ENCODE peak calls at places on chromosome 13, in six cellular contexts. J, A, P, D, I and Q are unnamed samples.

GRCh38 chr13:75226755-75227435 is 255.1 kb downstream of the TBC1D4 start:
- DNase-seq in J (no peak), A (no peak), P (no peak), D (no peak), I (no peak), Q (no peak)

GRCh38 chr13:41075034-41075433 is 13.7 kb downstream of the WBP4 start:
- DNase-seq in J (peak), A (no peak), P (no peak), D (no peak), I (no peak), Q (no peak)

GRCh38 chr13:96636310-96636709 is 358.0 kb downstream of the OXGR1 start:
- DNase-seq in J (no peak), A (no peak), P (no peak), D (no peak), I (no peak), Q (no peak)

GRCh38 chr13:30120133-30120822 is 187.1 kb downstream of the KATNAL1 start:
- DNase-seq in J (no peak), A (no peak), P (no peak), D (no peak), I (no peak), Q (no peak)

GRCh38 chr13:30026093-30026492 is 175.7 kb upstream of the UBL3 start:
- DNase-seq in J (no peak), A (no peak), P (no peak), D (no peak), I (no peak), Q (no peak)

GRCh38 chr13:71525004-71525403 is 342.0 kb downstream of the DACH1 start:
- DNase-seq in J (no peak), A (no peak), P (no peak), D (no peak), I (no peak), Q (no peak)

GRCh38 chr13:70080030-70080429 is 27.6 kb upstream of the ATXN8OS start:
- DNase-seq in J (no peak), A (no peak), P (no peak), D (no peak), I (no peak), Q (no peak)

GRCh38 chr13:48412881-48413351 is at the start of gene LPAR6:
- DNase-seq in J (no peak), A (no peak), P (no peak), D (no peak), I (peak), Q (no peak)

GRCh38 chr13:71962126-71962525 is 95.1 kb upstream of the DACH1 start:
- DNase-seq in J (no peak), A (no peak), P (no peak), D (no peak), I (no peak), Q (no peak)

GRCh38 chr13:112605531-112605990 is 17.6 kb upstream of the TUBGCP3 start:
- DNase-seq in J (no peak), A (no peak), P (no peak), D (no peak), I (no peak), Q (no peak)

GRCh38 chr13:98576215-98576945 is 527 bp downstream of the STK24 start:
- DNase-seq in J (peak), A (no peak), P (no peak), D (peak), I (no peak), Q (no peak)
- TF ChIP-seq POLR2A in J (no peak), A (peak), P (no peak), D (no peak), I (no peak), Q (no peak)

GRCh38 chr13:111249637-111250360 is 70.6 kb upstream of the TEX29 start:
- DNase-seq in J (no peak), A (no peak), P (no peak), D (no peak), I (no peak), Q (no peak)
- TF ChIP-seq TAF1 in J (no peak), A (no peak), P (no peak), D (no peak), I (no peak), Q (no peak)

GRCh38 chr13:59337070-59337469 is 826.7 kb downstream of the DIAPH3 start:
- DNase-seq in J (no peak), A (no peak), P (no peak), D (no peak), I (no peak), Q (no peak)

GRCh38 chr13:59332966-59333365 is 830.8 kb downstream of the DIAPH3 start:
- DNase-seq in J (no peak), A (no peak), P (no peak), D (no peak), I (no peak), Q (no peak)
- TF ChIP-seq POLR2AphosphoS5 in J (no peak), A (no peak), P (no peak), D (no peak), I (no peak), Q (no peak)

DNA sequence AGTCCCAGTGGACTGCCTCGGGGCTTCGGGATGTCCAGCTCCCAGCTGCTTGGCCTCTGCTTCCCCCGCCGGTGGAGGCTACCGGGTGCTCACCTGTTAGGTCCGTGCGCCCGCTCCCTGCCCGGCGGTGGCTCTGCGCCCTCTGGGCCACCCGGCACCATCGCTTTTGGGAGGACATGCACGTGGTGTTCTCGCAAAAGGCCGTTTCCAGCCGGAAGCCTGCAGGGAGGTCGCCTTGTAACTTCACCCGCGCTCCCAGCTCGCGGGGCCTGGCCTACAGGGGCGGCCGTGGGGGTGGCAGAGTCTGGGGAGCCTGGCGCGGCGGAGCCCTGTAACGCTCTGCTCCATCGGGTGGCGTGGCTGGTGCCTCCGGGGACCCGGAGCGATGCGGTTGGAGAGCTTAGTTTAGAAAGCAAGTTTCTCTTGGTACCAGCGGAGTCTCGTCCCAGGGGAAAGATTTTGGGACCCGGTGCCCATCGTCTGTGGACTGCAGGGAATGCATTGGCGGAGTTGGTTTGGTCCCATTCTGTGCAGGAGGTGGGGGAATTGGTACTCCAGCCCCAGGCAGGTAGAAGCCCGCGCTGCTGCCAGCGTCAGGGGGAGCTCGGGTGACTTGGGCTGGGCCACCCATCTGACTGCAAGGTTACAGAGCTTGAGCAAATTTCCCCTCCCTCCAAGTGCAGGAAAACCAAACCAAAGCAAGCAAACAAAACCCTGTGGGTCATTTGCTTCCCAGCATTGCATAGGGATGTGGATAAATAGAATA is 673 bp downstream of the SPATA13 start:
- DNase-seq in J (no peak), A (no peak), P (peak), D (peak), I (peak), Q (peak)
- TF ChIP-seq POLR2A in J (no peak), A (no peak), P (no peak), D (no peak), I (no peak), Q (no peak)

DNA sequence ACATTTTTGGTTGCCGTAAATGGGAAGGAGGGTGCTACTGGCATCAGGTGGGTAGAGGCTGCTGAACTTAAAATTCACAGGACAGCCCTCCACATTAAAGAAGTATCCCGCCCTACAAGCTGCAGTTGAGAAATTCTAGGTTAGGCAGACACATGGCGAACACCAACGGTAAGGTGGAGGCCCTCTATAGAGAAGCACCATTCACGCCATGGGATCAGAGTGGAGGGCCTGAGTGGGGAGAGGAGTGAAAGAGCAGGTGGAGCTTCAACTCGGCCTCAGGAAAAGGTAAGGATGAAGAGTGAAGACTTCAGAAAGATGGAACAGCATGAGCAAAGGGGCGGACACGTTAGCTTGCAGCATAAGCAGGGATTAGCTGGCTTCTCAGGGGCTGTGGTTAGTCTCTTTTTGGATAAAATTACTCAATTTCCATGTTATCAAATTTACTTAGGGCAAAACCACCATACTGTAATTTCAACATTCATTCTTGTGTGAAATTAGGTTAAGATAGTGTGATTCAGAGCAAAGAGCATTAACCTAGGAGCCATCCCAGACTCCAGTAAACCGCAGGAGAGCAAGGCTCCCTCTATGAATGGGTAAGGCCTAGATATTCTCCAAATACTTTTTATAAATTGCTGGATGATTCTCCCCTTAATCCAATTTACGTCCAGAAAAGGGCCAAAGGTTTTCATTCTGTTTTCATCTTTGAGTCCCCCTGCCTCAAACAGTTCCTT is 1.2 kb downstream of the EEF1AKMT1 start:
- DNase-seq in J (peak), A (no peak), P (no peak), D (no peak), I (no peak), Q (no peak)
- TF ChIP-seq TAF1 in J (no peak), A (no peak), P (no peak), D (no peak), I (no peak), Q (no peak)

GRCh38 chr13:80239571-80240255 is 101.2 kb downstream of the SPRY2 start:
- DNase-seq in J (no peak), A (no peak), P (no peak), D (no peak), I (no peak), Q (no peak)
- TF ChIP-seq POLR2AphosphoS5 in J (no peak), A (no peak), P (no peak), D (no peak), I (no peak), Q (no peak)

DNA sequence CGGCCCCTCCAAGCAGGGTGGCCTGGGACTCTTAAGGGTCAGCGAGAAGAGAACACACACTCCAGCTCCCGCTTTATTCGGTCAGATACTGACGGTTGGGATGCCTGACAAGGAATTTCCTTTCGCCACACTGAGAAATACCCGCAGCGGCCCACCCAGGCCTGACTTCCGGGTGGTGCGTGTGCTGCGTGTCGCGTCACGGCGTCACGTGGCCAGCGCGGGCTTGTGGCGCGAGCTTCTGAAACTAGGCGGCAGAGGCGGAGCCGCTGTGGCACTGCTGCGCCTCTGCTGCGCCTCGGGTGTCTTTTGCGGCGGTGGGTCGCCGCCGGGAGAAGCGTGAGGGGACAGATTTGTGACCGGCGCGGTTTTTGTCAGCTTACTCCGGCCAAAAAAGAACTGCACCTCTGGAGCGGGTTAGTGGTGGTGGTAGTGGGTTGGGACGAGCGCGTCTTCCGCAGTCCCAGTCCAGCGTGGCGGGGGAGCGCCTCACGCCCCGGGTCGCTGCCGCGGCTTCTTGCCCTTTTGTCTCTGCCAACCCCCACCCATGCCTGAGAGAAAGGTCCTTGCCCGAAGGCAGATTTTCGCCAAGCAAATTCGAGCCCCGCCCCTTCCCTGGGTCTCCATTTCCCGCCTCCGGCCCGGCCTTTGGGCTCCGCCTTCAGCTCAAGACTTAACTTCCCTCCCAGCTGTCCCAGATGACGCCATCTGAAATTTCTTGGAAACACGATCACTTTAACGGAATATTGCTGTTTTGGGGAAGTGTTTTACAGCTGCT is at the start of the genes BRCA2 and ZAR1L:
- DNase-seq in J (peak), A (peak), P (peak), D (peak), I (peak), Q (peak)
- TF ChIP-seq POLR2A in J (peak), A (peak), P (peak), D (peak), I (peak), Q (peak)

DNA sequence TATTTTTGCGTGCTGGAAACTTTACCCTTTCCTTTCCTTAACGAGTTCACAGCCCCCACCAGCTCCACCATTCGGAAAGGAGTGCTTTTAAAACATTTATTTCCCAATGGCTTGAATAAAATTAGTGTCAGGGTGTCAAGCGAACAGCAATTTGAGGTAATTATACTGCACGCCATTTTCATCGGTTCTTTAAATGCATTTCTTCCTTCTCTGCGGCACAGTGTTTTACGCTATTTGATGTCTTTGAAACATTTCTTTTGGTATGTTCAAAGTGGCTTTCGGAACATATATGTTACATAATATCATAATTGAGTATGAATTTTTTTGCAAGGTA is 319 bp upstream of the SLITRK1 start:
- DNase-seq in J (no peak), A (no peak), P (no peak), D (no peak), I (no peak), Q (no peak)
- TF ChIP-seq TAF1 in J (no peak), A (no peak), P (no peak), D (no peak), I (no peak), Q (no peak)

GRCh38 chr13:64723735-64724134 is 2506.4 kb downstream of the PCDH9 start:
- DNase-seq in J (no peak), A (no peak), P (no peak), D (no peak), I (peak), Q (no peak)
- TF ChIP-seq POLR2AphosphoS5 in J (no peak), A (no peak), P (no peak), D (no peak), I (no peak), Q (no peak)

DNA sequence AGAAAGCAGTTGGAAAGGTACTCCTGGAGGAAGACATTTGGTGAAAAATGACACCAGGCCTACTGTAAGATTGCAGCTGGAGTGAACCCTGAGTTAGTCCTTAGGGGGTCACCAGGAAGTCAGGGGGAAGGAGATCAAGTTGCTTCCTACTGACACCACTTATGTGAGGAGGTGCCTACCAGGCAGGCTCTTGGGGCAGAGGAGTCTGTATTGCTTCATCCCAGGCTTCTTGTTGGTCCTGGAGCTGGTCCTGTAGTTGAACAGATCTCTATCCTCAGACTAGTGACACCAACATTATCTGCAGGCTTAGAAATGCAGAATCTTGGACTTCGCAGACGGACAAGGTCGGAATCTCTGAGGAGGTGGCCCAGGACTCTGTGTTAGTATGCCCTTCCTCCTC is 116.0 kb upstream of the ARGLU1 start:
- DNase-seq in J (no peak), A (no peak), P (peak), D (no peak), I (no peak), Q (no peak)
- TF ChIP-seq POLR2A in J (no peak), A (no peak), P (no peak), D (no peak), I (no peak), Q (no peak)